ENCODE peak calls at places on chromosomes 6 and 20, in seven cellular contexts. One of them, this sample, is unnamed. For H3K4me1, the result is how much of the 10 kb centered on the place peaks cover.

GRCh38 chr20:23562721-23563342 is 5.5 kb downstream of the CST9L start:
- DNase-seq in breast epithelium: no peak
- DNase-seq in heart left ventricle: no peak
- DNase-seq in gastrocnemius medialis: no peak
- DNase-seq in transverse colon: no peak
- DNase-seq in uterus: no peak
- DNase-seq in body of pancreas: no peak
- DNase-seq in this sample: no peak

GRCh38 chr20:41046716-41047115 is 18.1 kb downstream of the TOP1 start:
- DNase-seq in breast epithelium: no peak
- DNase-seq in heart left ventricle: no peak
- DNase-seq in gastrocnemius medialis: no peak
- DNase-seq in transverse colon: no peak
- DNase-seq in uterus: no peak
- DNase-seq in body of pancreas: no peak
- DNase-seq in this sample: no peak

GRCh38 chr20:23340524-23340923 is 10.1 kb upstream of the NXT1 start:
- DNase-seq in breast epithelium: peak
- DNase-seq in heart left ventricle: peak
- DNase-seq in gastrocnemius medialis: peak
- DNase-seq in transverse colon: peak
- DNase-seq in uterus: peak
- DNase-seq in body of pancreas: no peak
- DNase-seq in this sample: no peak

GRCh38 chr20:17023811-17024210 is 203.0 kb upstream of the PCSK2 start:
- DNase-seq in breast epithelium: no peak
- DNase-seq in heart left ventricle: no peak
- DNase-seq in gastrocnemius medialis: no peak
- DNase-seq in transverse colon: no peak
- DNase-seq in uterus: no peak
- DNase-seq in body of pancreas: no peak
- DNase-seq in this sample: no peak

GRCh38 chr6:155861821-155862220 is 406.2 kb upstream of the NOX3 start:
- DNase-seq in breast epithelium: no peak
- DNase-seq in heart left ventricle: no peak
- DNase-seq in gastrocnemius medialis: no peak
- DNase-seq in transverse colon: no peak
- DNase-seq in uterus: no peak
- DNase-seq in body of pancreas: no peak
- DNase-seq in this sample: no peak

GRCh38 chr6:32082951-32083350 is 26.2 kb downstream of the TNXB start:
- DNase-seq in breast epithelium: no peak
- DNase-seq in heart left ventricle: peak
- DNase-seq in gastrocnemius medialis: peak
- DNase-seq in transverse colon: no peak
- DNase-seq in uterus: peak
- DNase-seq in body of pancreas: no peak
- DNase-seq in this sample: no peak

GRCh38 chr6:50720623-50721022 is 7.3 kb downstream of the TFAP2D start:
- DNase-seq in breast epithelium: no peak
- DNase-seq in heart left ventricle: no peak
- DNase-seq in gastrocnemius medialis: no peak
- DNase-seq in transverse colon: no peak
- DNase-seq in uterus: no peak
- DNase-seq in body of pancreas: no peak
- DNase-seq in this sample: no peak

GRCh38 chr6:127279815-127280214 is 13.2 kb downstream of the RNF146 start:
- DNase-seq in breast epithelium: no peak
- DNase-seq in heart left ventricle: no peak
- DNase-seq in gastrocnemius medialis: no peak
- DNase-seq in transverse colon: no peak
- DNase-seq in uterus: no peak
- DNase-seq in body of pancreas: no peak
- DNase-seq in this sample: no peak

GRCh38 chr20:46699651-46700359 is 9.6 kb upstream of the SLC2A10 start:
- DNase-seq in breast epithelium: no peak
- DNase-seq in heart left ventricle: no peak
- DNase-seq in gastrocnemius medialis: no peak
- DNase-seq in transverse colon: no peak
- DNase-seq in uterus: no peak
- DNase-seq in body of pancreas: no peak
- DNase-seq in this sample: no peak

GRCh38 chr6:11017090-11017489 is 27.0 kb downstream of the ELOVL2 start:
- DNase-seq in breast epithelium: no peak
- DNase-seq in heart left ventricle: no peak
- DNase-seq in gastrocnemius medialis: no peak
- DNase-seq in transverse colon: no peak
- DNase-seq in uterus: no peak
- DNase-seq in body of pancreas: no peak
- DNase-seq in this sample: no peak

GRCh38 chr20:43388267-43389081 is 69.2 kb upstream of the SRSF6 start:
- DNase-seq in breast epithelium: peak
- DNase-seq in heart left ventricle: peak
- DNase-seq in gastrocnemius medialis: no peak
- DNase-seq in transverse colon: no peak
- DNase-seq in uterus: peak
- DNase-seq in body of pancreas: peak
- DNase-seq in this sample: no peak

GRCh38 chr20:2889209-2889608 is 15.9 kb downstream of the PTPRA start:
- DNase-seq in breast epithelium: no peak
- DNase-seq in heart left ventricle: no peak
- DNase-seq in gastrocnemius medialis: no peak
- DNase-seq in transverse colon: no peak
- DNase-seq in uterus: no peak
- DNase-seq in body of pancreas: no peak
- DNase-seq in this sample: no peak

GRCh38 chr20:38272398-38272797 is 11.9 kb upstream of the KIAA1755 start:
- DNase-seq in breast epithelium: no peak
- DNase-seq in heart left ventricle: no peak
- DNase-seq in gastrocnemius medialis: no peak
- DNase-seq in transverse colon: no peak
- DNase-seq in uterus: no peak
- DNase-seq in body of pancreas: no peak
- DNase-seq in this sample: no peak

GRCh38 chr6:32970413-32971244 is 2.2 kb downstream of the BRD2 start:
- DNase-seq in breast epithelium: peak
- DNase-seq in heart left ventricle: peak
- DNase-seq in gastrocnemius medialis: peak
- DNase-seq in transverse colon: peak
- DNase-seq in uterus: peak
- DNase-seq in body of pancreas: peak
- DNase-seq in this sample: peak

GRCh38 chr6:126963077-126963809 is 155.2 kb upstream of the RSPO3 start:
- DNase-seq in breast epithelium: no peak
- DNase-seq in heart left ventricle: no peak
- DNase-seq in gastrocnemius medialis: peak
- DNase-seq in transverse colon: no peak
- DNase-seq in uterus: no peak
- DNase-seq in body of pancreas: no peak
- DNase-seq in this sample: no peak

GRCh38 chr20:19473894-19474293 is 261.5 kb downstream of the SLC24A3 start:
- DNase-seq in breast epithelium: no peak
- DNase-seq in heart left ventricle: no peak
- DNase-seq in gastrocnemius medialis: no peak
- DNase-seq in transverse colon: no peak
- DNase-seq in uterus: no peak
- DNase-seq in body of pancreas: no peak
- DNase-seq in this sample: no peak

GRCh38 chr20:39070484-39071231 is 108.5 kb downstream of the DHX35 start:
- DNase-seq in breast epithelium: no peak
- DNase-seq in heart left ventricle: no peak
- DNase-seq in gastrocnemius medialis: no peak
- DNase-seq in transverse colon: no peak
- DNase-seq in uterus: no peak
- DNase-seq in body of pancreas: no peak
- DNase-seq in this sample: no peak

GRCh38 chr20:20593447-20594170 is 118.8 kb downstream of the RALGAPA2 start:
- DNase-seq in breast epithelium: no peak
- DNase-seq in heart left ventricle: no peak
- DNase-seq in gastrocnemius medialis: no peak
- DNase-seq in transverse colon: no peak
- DNase-seq in uterus: no peak
- DNase-seq in body of pancreas: no peak
- DNase-seq in this sample: no peak

GRCh38 chr6:90393232-90393884 is 96.7 kb upstream of the BACH2 start:
- DNase-seq in breast epithelium: no peak
- DNase-seq in heart left ventricle: peak
- DNase-seq in gastrocnemius medialis: peak
- DNase-seq in transverse colon: peak
- DNase-seq in uterus: peak
- DNase-seq in body of pancreas: peak
- DNase-seq in this sample: no peak

GRCh38 chr6:146902846-146903245 is 301.4 kb upstream of the STXBP5 start:
- DNase-seq in breast epithelium: no peak
- DNase-seq in heart left ventricle: no peak
- DNase-seq in gastrocnemius medialis: no peak
- DNase-seq in transverse colon: no peak
- DNase-seq in uterus: no peak
- DNase-seq in body of pancreas: no peak
- DNase-seq in this sample: no peak

GRCh38 chr6:128005009-128005408 is 104.2 kb upstream of the THEMIS start:
- DNase-seq in breast epithelium: no peak
- DNase-seq in heart left ventricle: no peak
- DNase-seq in gastrocnemius medialis: no peak
- DNase-seq in transverse colon: no peak
- DNase-seq in uterus: no peak
- DNase-seq in body of pancreas: no peak
- DNase-seq in this sample: no peak

GRCh38 chr6:24257282-24257681 is 100.6 kb downstream of the DCDC2 start:
- DNase-seq in breast epithelium: no peak
- DNase-seq in heart left ventricle: no peak
- DNase-seq in gastrocnemius medialis: no peak
- DNase-seq in transverse colon: no peak
- DNase-seq in uterus: no peak
- DNase-seq in body of pancreas: no peak
- DNase-seq in this sample: no peak

GRCh38 chr20:19907326-19908056 is 109.7 kb upstream of the NAA20 start:
- DNase-seq in breast epithelium: no peak
- DNase-seq in heart left ventricle: no peak
- DNase-seq in gastrocnemius medialis: no peak
- DNase-seq in transverse colon: no peak
- DNase-seq in uterus: no peak
- DNase-seq in body of pancreas: no peak
- DNase-seq in this sample: no peak

GRCh38 chr6:150620244-150620643 is 20.6 kb downstream of the PLEKHG1 start:
- DNase-seq in breast epithelium: no peak
- DNase-seq in heart left ventricle: no peak
- DNase-seq in gastrocnemius medialis: no peak
- DNase-seq in transverse colon: peak
- DNase-seq in uterus: no peak
- DNase-seq in body of pancreas: no peak
- DNase-seq in this sample: no peak

GRCh38 chr6:150622941-150623874 is 23.5 kb downstream of the PLEKHG1 start:
- DNase-seq in breast epithelium: no peak
- DNase-seq in heart left ventricle: no peak
- DNase-seq in gastrocnemius medialis: no peak
- DNase-seq in transverse colon: no peak
- DNase-seq in uterus: no peak
- DNase-seq in body of pancreas: no peak
- DNase-seq in this sample: peak

GRCh38 chr6:150617496-150618460 is 18.1 kb downstream of the PLEKHG1 start:
- DNase-seq in breast epithelium: no peak
- DNase-seq in heart left ventricle: no peak
- DNase-seq in gastrocnemius medialis: no peak
- DNase-seq in transverse colon: no peak
- DNase-seq in uterus: no peak
- DNase-seq in body of pancreas: no peak
- DNase-seq in this sample: no peak

GRCh38 chr6:150622476-150622875 is 22.8 kb downstream of the PLEKHG1 start:
- DNase-seq in breast epithelium: no peak
- DNase-seq in heart left ventricle: no peak
- DNase-seq in gastrocnemius medialis: no peak
- DNase-seq in transverse colon: no peak
- DNase-seq in uterus: no peak
- DNase-seq in body of pancreas: no peak
- DNase-seq in this sample: no peak

GRCh38 chr6:150620763-150621162 is 21.1 kb downstream of the PLEKHG1 start:
- DNase-seq in breast epithelium: no peak
- DNase-seq in heart left ventricle: no peak
- DNase-seq in gastrocnemius medialis: no peak
- DNase-seq in transverse colon: no peak
- DNase-seq in uterus: no peak
- DNase-seq in body of pancreas: no peak
- DNase-seq in this sample: no peak
- TF ChIP-seq POLR2A in breast epithelium: no peak
- TF ChIP-seq POLR2A in heart left ventricle: no peak
- TF ChIP-seq POLR2A in gastrocnemius medialis: no peak
- TF ChIP-seq POLR2A in transverse colon: no peak
- TF ChIP-seq POLR2A in uterus: no peak
- TF ChIP-seq POLR2A in body of pancreas: no peak
- TF ChIP-seq POLR2A in this sample: no peak

GRCh38 chr20:62804021-62804631 is 509 bp upstream of the OGFR start:
- DNase-seq in breast epithelium: no peak
- DNase-seq in heart left ventricle: no peak
- DNase-seq in gastrocnemius medialis: no peak
- DNase-seq in transverse colon: no peak
- DNase-seq in uterus: no peak
- DNase-seq in body of pancreas: no peak
- DNase-seq in this sample: no peak
- H3K4me1 ChIP-seq in breast epithelium: under half
- H3K4me1 ChIP-seq in heart left ventricle: half or more
- H3K4me1 ChIP-seq in gastrocnemius medialis: under half
- H3K4me1 ChIP-seq in transverse colon: under half
- H3K4me1 ChIP-seq in uterus: under half
- H3K4me1 ChIP-seq in body of pancreas: under half
- H3K4me1 ChIP-seq in this sample: under half

GRCh38 chr6:22349528-22349927 is 52.7 kb upstream of the PRL start:
- DNase-seq in breast epithelium: no peak
- DNase-seq in heart left ventricle: no peak
- DNase-seq in gastrocnemius medialis: no peak
- DNase-seq in transverse colon: no peak
- DNase-seq in uterus: no peak
- DNase-seq in body of pancreas: no peak
- DNase-seq in this sample: no peak

GRCh38 chr6:22349051-22349450 is 52.2 kb upstream of the PRL start:
- DNase-seq in breast epithelium: no peak
- DNase-seq in heart left ventricle: no peak
- DNase-seq in gastrocnemius medialis: no peak
- DNase-seq in transverse colon: no peak
- DNase-seq in uterus: no peak
- DNase-seq in body of pancreas: no peak
- DNase-seq in this sample: no peak

DNA sequence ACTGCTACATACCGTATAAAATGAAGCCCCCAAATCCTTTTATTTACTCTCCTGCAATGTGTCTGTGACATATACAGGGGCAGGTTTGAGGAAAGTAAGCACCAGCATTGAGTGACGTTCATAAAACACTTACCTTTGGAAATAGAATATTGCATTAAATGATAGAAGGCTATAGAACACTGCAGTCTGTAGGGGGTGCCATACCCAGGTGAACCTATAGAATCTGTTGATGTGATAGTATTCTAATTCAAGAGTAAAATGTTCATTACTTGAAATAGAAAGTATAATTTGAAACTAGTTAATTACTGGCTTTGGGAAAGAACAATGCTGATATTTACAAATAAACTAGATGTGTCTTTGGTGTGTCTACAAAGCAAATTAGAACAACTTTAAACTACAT is 47.0 kb upstream of the PRL start:
- DNase-seq in breast epithelium: no peak
- DNase-seq in heart left ventricle: no peak
- DNase-seq in gastrocnemius medialis: no peak
- DNase-seq in transverse colon: no peak
- DNase-seq in uterus: no peak
- DNase-seq in body of pancreas: no peak
- DNase-seq in this sample: no peak
- TF ChIP-seq CTCF in breast epithelium: no peak
- TF ChIP-seq CTCF in heart left ventricle: no peak
- TF ChIP-seq CTCF in gastrocnemius medialis: no peak
- TF ChIP-seq CTCF in transverse colon: no peak
- TF ChIP-seq CTCF in uterus: no peak
- TF ChIP-seq CTCF in body of pancreas: no peak
- TF ChIP-seq CTCF in this sample: no peak

GRCh38 chr6:87151786-87152527 is 3.4 kb upstream of the ZNF292 start:
- DNase-seq in breast epithelium: peak
- DNase-seq in heart left ventricle: peak
- DNase-seq in gastrocnemius medialis: peak
- DNase-seq in transverse colon: peak
- DNase-seq in uterus: peak
- DNase-seq in body of pancreas: peak
- DNase-seq in this sample: peak
- TF ChIP-seq POLR2A in breast epithelium: peak
- TF ChIP-seq POLR2A in heart left ventricle: no peak
- TF ChIP-seq POLR2A in gastrocnemius medialis: no peak
- TF ChIP-seq POLR2A in transverse colon: no peak
- TF ChIP-seq POLR2A in uterus: no peak
- TF ChIP-seq POLR2A in body of pancreas: peak
- TF ChIP-seq POLR2A in this sample: peak